ENCODE peak calls at places on chromosomes 13 and 19, in four cellular contexts. U is progenitor cell of endocrine pancreas, X is right lobe of liver, P is amniotic stem cell. B is an unnamed sample.

GRCh38 chr13:57633950-57634828 is 2.6 kb downstream of the PCDH17 start:
- DNase-seq in U (peak), X (peak), P (no peak), B (peak)

GRCh38 chr19:45455707-45456499 is 11.9 kb upstream of the FOSB start:
- DNase-seq in U (peak), X (peak), P (peak), B (peak)

GRCh38 chr19:31285744-31286143 is 63.5 kb downstream of the TSHZ3 start:
- DNase-seq in U (no peak), X (no peak), P (no peak), B (no peak)

GRCh38 chr19:17243854-17244617 is 1.7 kb downstream of the NR2F6 start:
- DNase-seq in U (peak), X (peak), P (no peak), B (peak)

GRCh38 chr13:28031220-28031903 is 42.9 kb upstream of the URAD start:
- DNase-seq in U (no peak), X (peak), P (no peak), B (no peak)

GRCh38 chr19:47723573-47723923 is 10.3 kb downstream of the EHD2 start:
- DNase-seq in U (no peak), X (no peak), P (peak), B (no peak)

GRCh38 chr13:113647351-113648217 is 10.4 kb downstream of the ATP4B start:
- DNase-seq in U (no peak), X (peak), P (no peak), B (peak)

GRCh38 chr13:37640499-37640898 is 41.9 kb upstream of the POSTN start:
- DNase-seq in U (no peak), X (no peak), P (peak), B (no peak)

GRCh38 chr19:12974301-12975220 is 5.2 kb downstream of the DAND5 start:
- DNase-seq in U (no peak), X (no peak), P (no peak), B (peak)

GRCh38 chr19:30069535-30070197 is 127.6 kb downstream of the URI1 start:
- DNase-seq in U (peak), X (no peak), P (no peak), B (peak)

GRCh38 chr13:98214008-98214643 is 37.1 kb upstream of the RNF113B start:
- DNase-seq in U (no peak), X (no peak), P (no peak), B (peak)

GRCh38 chr13:110471833-110472162 is 89.7 kb downstream of the RAB20 start:
- DNase-seq in U (no peak), X (peak), P (no peak), B (no peak)

GRCh38 chr19:1851581-1852293 is 3.5 kb upstream of the REXO1 start:
- DNase-seq in U (no peak), X (peak), P (no peak), B (peak)

GRCh38 chr13:112637017-112637801 is 49.3 kb upstream of the TUBGCP3 start:
- DNase-seq in U (no peak), X (no peak), P (no peak), B (no peak)

GRCh38 chr13:42971670-42972355 is 20.2 kb downstream of the EPSTI1 start:
- DNase-seq in U (no peak), X (no peak), P (no peak), B (no peak)

GRCh38 chr13:108643646-108644353 is 14.4 kb downstream of the MYO16 start:
- DNase-seq in U (no peak), X (no peak), P (no peak), B (no peak)

GRCh38 chr13:20197361-20197834 is 4.7 kb upstream of the GJB2 start:
- DNase-seq in U (no peak), X (no peak), P (no peak), B (no peak)

GRCh38 chr13:112888238-112889111 is 80.5 kb upstream of the MCF2L start:
- DNase-seq in U (no peak), X (peak), P (no peak), B (peak)